ENCODE peak calls at places on chromosomes 6 and 20, in six cellular contexts. P is pancreas, M is GM23338, E is fibroblast of lung, H is heart right ventricle, G is MM.1S. V is an unnamed sample. For H3K4me1, the result is how much of the 10 kb centered on the place peaks cover.

GRCh38 chr6:37998366-37998765 is 178.8 kb downstream of the ZFAND3 start:
- DNase-seq in P (no peak), M (no peak), G (no peak), H (no peak), E (no peak), V (no peak)

GRCh38 chr20:11502051-11502450 is 415.6 kb upstream of the BTBD3 start:
- DNase-seq in M (no peak), E (no peak), H (no peak), G (no peak), P (no peak), V (no peak)

GRCh38 chr6:117550078-117550600 is 52.2 kb downstream of the GOPC start:
- DNase-seq in G (no peak), H (no peak), M (no peak), E (no peak), P (no peak), V (no peak)

GRCh38 chr20:14142171-14142570 is 146.9 kb downstream of the MACROD2 start:
- DNase-seq in P (peak), E (peak), M (peak), G (peak), H (peak), V (no peak)

GRCh38 chr20:43238833-43239232 is 49.1 kb upstream of the PTPRT start:
- DNase-seq in E (no peak), M (no peak), G (no peak), H (no peak), P (no peak), V (no peak)

GRCh38 chr6:148044921-148045320 is 297.7 kb upstream of the SASH1 start:
- DNase-seq in E (peak), G (no peak), H (no peak), P (no peak), M (no peak), V (no peak)

GRCh38 chr6:3284436-3284876 is 25.7 kb downstream of the PSMG4 start:
- DNase-seq in H (no peak), M (no peak), E (no peak), P (no peak), G (no peak), V (peak)

GRCh38 chr20:63898882-63899558 is 4.1 kb downstream of the DNAJC5 start:
- DNase-seq in P (no peak), M (no peak), G (no peak), H (no peak), E (no peak), V (no peak)

GRCh38 chr6:56955171-56956155 is 556 bp downstream of the BEND6 start:
- DNase-seq in G (peak), E (peak), P (peak), H (peak), M (peak), V (peak)

GRCh38 chr20:35125753-35126152 is 21.4 kb downstream of the EDEM2 start:
- DNase-seq in P (no peak), H (no peak), E (no peak), G (no peak), M (no peak), V (no peak)

GRCh38 chr6:135667694-135668455 is 170.3 kb upstream of the AHI1 start:
- DNase-seq in E (peak), H (peak), G (no peak), M (peak), P (no peak), V (peak)

GRCh38 chr6:169965239-169965638 is 213.8 kb downstream of the ERMARD start:
- DNase-seq in H (no peak), G (no peak), P (peak), M (no peak), E (no peak), V (no peak)

GRCh38 chr6:143822584-143823024 is 20.5 kb upstream of the LTV1 start:
- DNase-seq in P (no peak), H (no peak), E (no peak), M (peak), G (no peak), V (no peak)

GRCh38 chr6:111447051-111447450 is 36.0 kb downstream of the REV3L start:
- DNase-seq in P (no peak), G (no peak), E (peak), M (no peak), H (no peak), V (no peak)

GRCh38 chr20:24746351-24746685 is 202.8 kb upstream of the CST7 start:
- DNase-seq in H (no peak), E (no peak), P (peak), M (no peak), G (no peak), V (no peak)

GRCh38 chr20:19593762-19594161 is 164.3 kb upstream of the RIN2 start:
- DNase-seq in P (no peak), G (no peak), H (no peak), E (no peak), M (no peak), V (no peak)

GRCh38 chr6:139242457-139243240 is 49.1 kb downstream of the TXLNB start:
- DNase-seq in M (no peak), E (no peak), P (no peak), H (no peak), G (no peak), V (no peak)

GRCh38 chr6:52509281-52510212 is 67.3 kb downstream of the TRAM2 start:
- DNase-seq in G (no peak), M (no peak), P (no peak), E (no peak), H (no peak), V (no peak)

GRCh38 chr6:40536442-40536841 is 50.7 kb downstream of the LRFN2 start:
- DNase-seq in M (peak), H (no peak), G (no peak), E (no peak), P (no peak), V (no peak)

GRCh38 chr6:83908813-83909212 is 49.3 kb downstream of the CYB5R4 start:
- DNase-seq in M (no peak), H (no peak), E (no peak), P (no peak), G (no peak), V (no peak)

GRCh38 chr6:71334768-71335167 is 46.2 kb downstream of the OGFRL1 start:
- DNase-seq in M (no peak), G (no peak), H (no peak), E (no peak), P (no peak), V (no peak)

GRCh38 chr6:41257369-41258195 is 28.9 kb downstream of the TREM1 start:
- DNase-seq in E (peak), G (no peak), M (no peak), P (peak), H (peak), V (peak)

GRCh38 chr6:164069352-164070022 is 655.0 kb downstream of the QKI start:
- DNase-seq in P (no peak), E (no peak), M (no peak), H (peak), G (no peak), V (no peak)

GRCh38 chr6:124055986-124056385 is 252.3 kb downstream of the NKAIN2 start:
- DNase-seq in E (no peak), P (no peak), H (no peak), G (no peak), M (no peak), V (no peak)

GRCh38 chr6:75673885-75674284 is 72.2 kb downstream of the SENP6 start:
- DNase-seq in M (no peak), G (no peak), H (no peak), P (no peak), E (peak), V (no peak)

DNA sequence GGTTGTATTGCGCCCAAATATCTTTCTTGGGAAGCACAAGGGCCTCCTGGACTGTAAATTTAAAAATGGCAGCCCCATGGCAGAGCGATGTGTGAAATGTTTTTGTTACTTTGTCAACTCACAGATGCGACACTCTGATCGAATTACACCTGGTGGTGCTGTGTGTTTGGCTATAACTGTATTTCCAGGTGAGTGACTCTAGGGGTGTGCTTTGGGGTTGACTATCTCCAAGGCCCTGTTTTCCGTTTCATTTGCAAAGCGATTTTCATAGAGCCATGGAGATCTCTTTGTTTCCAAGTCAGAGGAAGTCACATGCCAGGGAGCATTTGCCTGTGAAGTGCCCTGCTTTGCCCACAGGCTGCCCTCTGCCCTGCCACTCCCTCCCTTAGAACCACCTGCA is 93.5 kb downstream of the CDC5L start:
- DNase-seq in P (no peak), H (no peak), E (no peak), G (no peak), M (peak), V (no peak)
- TF ChIP-seq CTCF in P (no peak), H (no peak), E (no peak), G (no peak), M (peak), V (no peak)

DNA sequence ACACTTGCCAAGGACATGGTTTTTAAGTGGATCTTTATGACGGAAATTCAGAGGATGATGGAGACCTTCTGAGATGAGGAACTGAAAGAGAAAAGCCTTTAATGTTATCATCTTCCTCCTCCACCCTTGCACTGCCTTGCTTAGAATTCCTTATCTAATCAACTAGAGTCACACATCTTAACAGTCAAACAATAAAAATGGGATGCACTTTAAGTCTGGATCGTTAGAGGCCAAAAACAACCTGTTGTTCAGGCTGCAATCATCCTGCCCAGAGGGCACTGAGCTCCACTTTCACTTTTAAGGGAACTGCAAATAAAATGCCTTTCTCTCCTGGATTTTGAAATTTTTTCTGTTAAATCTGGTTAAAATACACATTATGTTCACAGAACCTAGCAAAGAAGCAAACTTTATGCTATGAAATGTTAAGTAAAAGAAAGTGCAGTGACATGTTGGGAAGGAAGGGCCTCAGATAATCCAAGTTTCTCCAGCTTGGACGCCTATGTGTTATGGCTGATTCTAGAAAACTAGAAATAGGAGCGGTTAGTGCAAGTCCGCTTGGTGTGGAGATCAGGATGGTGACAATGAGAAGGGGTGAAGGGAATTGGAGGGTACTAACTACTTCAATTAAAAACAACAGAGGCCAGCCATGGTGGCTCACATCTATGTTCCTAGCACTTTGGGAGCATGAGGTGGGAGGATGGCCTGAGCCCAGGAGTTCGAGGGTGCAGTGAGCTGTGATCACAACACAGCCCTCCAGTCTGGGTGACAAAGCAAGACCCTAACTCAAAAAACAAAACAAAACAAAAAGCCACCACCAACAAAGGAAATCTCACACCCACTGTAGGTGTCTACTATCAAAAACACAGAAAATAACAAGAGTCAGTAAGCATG is 66.4 kb upstream of the KIF13A start:
- DNase-seq in M (no peak), H (no peak), G (no peak), P (no peak), E (no peak), V (no peak)
- H3K4me3 ChIP-seq in M (no peak), H (no peak), G (no peak), P (no peak), E (peak), V (no peak)

DNA sequence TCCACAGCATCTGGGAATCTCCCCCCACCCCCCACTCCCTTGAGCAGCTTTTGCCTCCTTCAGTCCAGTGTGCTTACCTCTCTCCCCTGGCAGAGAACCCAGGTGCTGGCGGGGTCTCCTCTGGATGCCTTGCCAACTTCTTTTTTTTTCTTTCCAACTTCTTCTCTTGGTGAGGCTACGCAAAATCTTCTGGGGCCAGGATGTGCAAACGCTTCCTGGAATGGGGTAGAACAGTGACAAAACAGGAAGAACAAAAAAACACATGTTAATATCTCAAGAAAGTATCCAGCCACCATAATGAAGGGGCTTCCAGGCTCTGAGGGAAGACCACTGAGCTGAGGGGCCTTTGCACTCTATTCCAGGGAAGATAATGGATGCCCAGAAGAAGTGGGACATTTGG is 53.9 kb upstream of the DDR1 start:
- DNase-seq in P (no peak), H (no peak), E (no peak), M (no peak), G (no peak), V (no peak)
- H3K4me1 ChIP-seq in P (under half), H (under half), E (under half), M (under half), G (under half), V (under half)

GRCh38 chr6:131084982-131085381 is 21.9 kb upstream of the EPB41L2 start:
- DNase-seq in H (no peak), M (no peak), P (no peak), E (no peak), G (no peak), V (no peak)
- TF ChIP-seq CTCF in H (no peak), M (peak), P (no peak), E (no peak), G (no peak), V (no peak)

DNA sequence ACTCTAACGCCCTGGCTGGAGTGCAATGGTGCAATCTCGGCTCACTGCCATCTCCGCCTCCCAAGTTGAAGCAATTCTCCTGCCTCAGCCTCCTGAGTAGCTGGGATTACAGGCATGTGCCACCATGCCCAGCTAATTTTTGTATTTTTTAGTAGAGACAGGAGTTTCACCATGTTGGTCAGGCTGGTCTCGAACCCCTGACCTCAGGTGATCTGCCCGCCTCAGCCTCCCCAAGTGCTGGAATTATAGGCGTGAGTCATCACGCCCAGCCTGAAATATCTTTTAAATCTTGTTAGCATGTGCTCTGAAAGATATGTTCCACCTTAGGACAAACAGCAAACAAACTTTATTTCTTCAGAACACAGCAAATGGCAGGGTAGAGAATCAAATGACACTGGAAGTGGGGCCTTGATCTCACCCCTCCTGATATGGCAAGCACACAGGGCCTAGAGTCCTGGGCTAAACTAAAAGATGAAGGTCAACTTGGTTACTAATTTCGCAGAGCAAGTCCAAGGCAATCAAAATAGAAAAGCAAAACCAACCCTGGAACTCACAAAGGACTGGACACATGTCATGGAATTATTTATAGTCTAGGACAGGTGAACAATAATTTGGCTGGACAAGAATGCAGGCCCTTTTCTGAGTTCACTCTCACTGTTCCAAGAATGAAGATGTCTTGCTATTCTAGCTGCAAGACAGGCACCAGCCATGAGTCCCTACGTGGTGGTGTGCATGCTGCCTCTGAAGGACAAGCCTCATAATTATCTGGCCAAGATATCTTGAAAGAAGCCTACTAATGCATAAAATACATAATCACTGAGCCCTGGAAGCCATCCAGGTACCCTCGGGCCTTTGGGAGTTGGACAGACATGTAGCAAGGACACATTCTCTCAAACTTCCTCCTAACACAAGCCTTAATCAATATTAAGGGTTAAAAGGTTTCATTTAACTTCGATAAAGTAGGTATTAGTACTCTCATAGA is 35.6 kb downstream of the B4GALT5 start:
- DNase-seq in G (no peak), E (no peak), H (no peak), M (no peak), P (no peak), V (no peak)
- H3K4me3 ChIP-seq in G (no peak), E (no peak), H (no peak), M (no peak), P (no peak), V (no peak)

GRCh38 chr20:5668529-5668868 is 81.7 kb upstream of the SHLD1 start:
- DNase-seq in E (no peak), H (no peak), M (no peak), G (no peak), P (no peak), V (no peak)

GRCh38 chr20:5662769-5663168 is 87.4 kb upstream of the SHLD1 start:
- DNase-seq in E (no peak), G (no peak), H (no peak), M (no peak), P (no peak), V (no peak)

GRCh38 chr20:5663396-5663795 is 86.8 kb upstream of the SHLD1 start:
- DNase-seq in G (no peak), M (no peak), H (no peak), E (no peak), P (no peak), V (no peak)

GRCh38 chr20:5667703-5668528 is 82.3 kb upstream of the SHLD1 start:
- DNase-seq in M (no peak), E (peak), H (no peak), G (no peak), P (no peak), V (no peak)

DNA sequence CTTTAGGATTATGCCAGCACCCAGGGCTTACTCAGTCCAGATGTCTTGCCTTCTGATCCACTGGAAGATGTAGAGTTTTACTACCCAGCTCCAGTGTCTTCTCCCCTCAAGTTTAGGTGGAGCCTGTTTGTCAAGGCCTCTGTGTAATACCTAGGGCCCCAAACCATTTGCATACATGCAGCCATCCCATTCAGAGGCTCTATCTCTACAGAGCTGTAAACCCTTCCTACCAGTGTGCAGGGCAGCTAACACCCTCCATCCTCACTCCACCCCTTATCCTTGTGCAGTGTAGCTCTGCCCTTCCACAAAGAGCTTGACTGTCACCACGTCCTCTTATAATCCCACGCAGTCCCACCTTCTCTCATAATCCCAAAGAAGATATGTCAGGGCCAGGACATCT is 84.8 kb upstream of the SHLD1 start:
- DNase-seq in E (no peak), P (no peak), H (no peak), G (no peak), M (no peak), V (no peak)
- H3K4me1 ChIP-seq in E (under half), P (under half), H (under half), G (under half), M (under half), V (under half)

GRCh38 chr20:56200456-56200855 is 48.1 kb upstream of the MC3R start:
- DNase-seq in H (no peak), P (no peak), G (no peak), M (peak), E (no peak), V (no peak)
- TF ChIP-seq CTCF in H (peak), P (no peak), G (peak), M (peak), E (peak), V (no peak)